ENCODE peak calls at places on chromosomes 1 and 21, in six cellular contexts. V is tibial nerve, T is brain microvascular endothelial cell, D is nephron progenitor cell, A is IMR-90, Z is stomach. X is an unnamed sample.

GRCh38 chr21:44421901-44422840 is 33.1 kb upstream of the LRRC3 start:
- DNase-seq in T (no peak), D (no peak), A (no peak), V (no peak), Z (no peak), X (peak)

GRCh38 chr1:205183676-205184335 is 27.7 kb downstream of the DSTYK start:
- DNase-seq in D (no peak), A (peak), Z (no peak), V (no peak), T (no peak), X (no peak)

GRCh38 chr1:23394664-23395063 is 25.0 kb upstream of the ZNF436 start:
- DNase-seq in V (peak), T (peak), D (no peak), A (peak), Z (peak), X (no peak)

GRCh38 chr1:53949023-53949611 is 3.0 kb downstream of the LRRC42 start:
- DNase-seq in D (peak), T (no peak), A (peak), V (no peak), Z (no peak), X (no peak)

GRCh38 chr1:178267646-178268094 is 173.8 kb downstream of the RASAL2 start:
- DNase-seq in A (peak), D (peak), T (no peak), V (no peak), Z (no peak), X (no peak)

GRCh38 chr1:109011335-109011734 is 30.6 kb downstream of the WDR47 start:
- DNase-seq in A (no peak), D (no peak), T (peak), V (no peak), Z (no peak), X (no peak)

GRCh38 chr1:65792671-65793358 is at the start of gene PDE4B:
- DNase-seq in T (peak), D (peak), A (peak), Z (no peak), V (no peak), X (no peak)

GRCh38 chr1:53543771-53544695 is 84.8 kb downstream of the DMRTB1 start:
- DNase-seq in V (no peak), T (no peak), Z (no peak), D (no peak), A (no peak), X (no peak)

GRCh38 chr1:21267191-21268077 is 22.8 kb downstream of the ECE1 start:
- DNase-seq in T (peak), V (no peak), A (no peak), D (no peak), Z (no peak), X (no peak)

GRCh38 chr1:146032613-146033219 is 11.2 kb upstream of the HJV start:
- DNase-seq in T (peak), A (peak), V (no peak), D (no peak), Z (no peak), X (no peak)

GRCh38 chr1:193543259-193543658 is 356.8 kb upstream of the B3GALT2 start:
- DNase-seq in T (no peak), D (no peak), V (no peak), A (no peak), Z (no peak), X (no peak)

GRCh38 chr1:38858833-38859560 is 575 bp downstream of the RRAGC start:
- DNase-seq in T (peak), V (peak), D (no peak), Z (peak), A (peak), X (peak)

GRCh38 chr1:64686828-64687724 is 57.8 kb upstream of the RAVER2 start:
- DNase-seq in V (no peak), T (peak), Z (peak), D (peak), A (peak), X (no peak)

GRCh38 chr1:29757866-29758763 is 521.8 kb downstream of the PTPRU start:
- DNase-seq in Z (no peak), A (no peak), T (no peak), D (no peak), V (no peak), X (peak)

GRCh38 chr1:183180634-183181056 is 5.4 kb upstream of the LAMC2 start:
- DNase-seq in Z (no peak), A (peak), T (peak), D (no peak), V (no peak), X (no peak)

GRCh38 chr21:42892582-42892930 is 553 bp upstream of the NDUFV3 start:
- DNase-seq in D (no peak), V (no peak), A (no peak), T (no peak), Z (no peak), X (peak)

GRCh38 chr1:186026946-186027345 is 292.8 kb downstream of the HMCN1 start:
- DNase-seq in A (peak), T (peak), Z (no peak), V (no peak), D (no peak), X (no peak)

GRCh38 chr1:215007880-215008279 is 74.7 kb upstream of the KCNK2 start:
- DNase-seq in A (peak), D (no peak), T (no peak), V (no peak), Z (no peak), X (no peak)

GRCh38 chr1:164765993-164766720 is 207.2 kb downstream of the PBX1 start:
- DNase-seq in T (no peak), V (no peak), Z (no peak), D (no peak), A (peak), X (no peak)

GRCh38 chr1:219702551-219703215 is 89.8 kb upstream of the ZC3H11B start:
- DNase-seq in Z (no peak), V (no peak), T (peak), A (peak), D (no peak), X (no peak)

GRCh38 chr1:200282497-200283122 is 127.2 kb downstream of the ZNF281 start:
- DNase-seq in V (no peak), A (no peak), T (no peak), Z (no peak), D (no peak), X (no peak)

GRCh38 chr1:206427296-206427695 is 43.0 kb upstream of the IKBKE start:
- DNase-seq in A (no peak), V (no peak), Z (no peak), D (no peak), T (no peak), X (no peak)

GRCh38 chr21:28447453-28447852 is 545.2 kb downstream of the LTN1 start:
- DNase-seq in T (peak), A (peak), Z (no peak), D (no peak), V (no peak), X (no peak)

GRCh38 chr21:33434770-33435360 is 31.7 kb downstream of the IFNGR2 start:
- DNase-seq in V (no peak), D (no peak), T (peak), Z (no peak), A (peak), X (no peak)

GRCh38 chr1:175887981-175888428 is 144.6 kb upstream of the TNR start:
- DNase-seq in Z (peak), V (peak), A (peak), T (peak), D (peak), X (no peak)

GRCh38 chr1:232905324-232906034 is 44.9 kb upstream of the NTPCR start:
- DNase-seq in T (no peak), D (no peak), A (peak), V (no peak), Z (no peak), X (peak)

GRCh38 chr1:36884801-36885200 is 149.5 kb downstream of the GRIK3 start:
- DNase-seq in D (no peak), A (no peak), Z (no peak), T (no peak), V (no peak), X (peak)

GRCh38 chr21:39763282-39763970 is 18.4 kb downstream of the IGSF5 start:
- DNase-seq in Z (no peak), A (no peak), V (no peak), T (no peak), D (no peak), X (no peak)

GRCh38 chr1:167542109-167543032 is 11.2 kb downstream of the CREG1 start:
- DNase-seq in D (no peak), V (no peak), Z (no peak), A (no peak), T (no peak), X (no peak)

GRCh38 chr21:25859264-25859931 is 124.6 kb downstream of the GABPA start:
- DNase-seq in T (no peak), D (no peak), A (peak), Z (no peak), V (no peak), X (no peak)

GRCh38 chr1:50423670-50424000 is 392 bp upstream of the DMRTA2 start:
- DNase-seq in D (no peak), A (no peak), V (no peak), T (no peak), Z (no peak), X (no peak)

GRCh38 chr1:153532161-153532560 is 3.6 kb downstream of the S100A6 start:
- DNase-seq in V (no peak), A (no peak), D (no peak), Z (no peak), T (no peak), X (no peak)

GRCh38 chr1:15454256-15454655 is 2.3 kb upstream of the CELA2A start:
- DNase-seq in V (no peak), T (peak), D (no peak), Z (peak), A (peak), X (no peak)

GRCh38 chr1:41870076-41870562 is 48.6 kb downstream of the HIVEP3 start:
- DNase-seq in D (no peak), T (peak), Z (no peak), V (no peak), A (peak), X (no peak)

GRCh38 chr1:82160036-82160435 is 359.3 kb downstream of the ADGRL2 start:
- DNase-seq in Z (no peak), A (peak), D (no peak), T (no peak), V (no peak), X (no peak)

GRCh38 chr1:152034654-152035405 is 2.0 kb downstream of the S100A11 start:
- DNase-seq in A (peak), Z (peak), V (no peak), D (peak), T (peak), X (no peak)

GRCh38 chr1:182631954-182632353 is 27.8 kb upstream of the RGS16 start:
- DNase-seq in D (no peak), Z (no peak), V (no peak), T (no peak), A (no peak), X (no peak)

GRCh38 chr1:158328424-158328823 is 2.9 kb downstream of the CD1B start:
- DNase-seq in T (no peak), Z (no peak), V (no peak), A (no peak), D (no peak), X (no peak)

GRCh38 chr1:158330390-158330789 is 941 bp downstream of the CD1B start:
- DNase-seq in Z (no peak), A (no peak), T (no peak), V (no peak), D (no peak), X (no peak)

GRCh38 chr1:158331431-158331830 is at the start of gene CD1B:
- DNase-seq in V (no peak), Z (no peak), A (no peak), T (no peak), D (no peak), X (no peak)

GRCh38 chr1:158329300-158329699 is 2.0 kb downstream of the CD1B start:
- DNase-seq in Z (no peak), D (no peak), V (no peak), T (no peak), A (no peak), X (no peak)

GRCh38 chr1:158329807-158330206 is 1.5 kb downstream of the CD1B start:
- DNase-seq in T (no peak), D (no peak), V (no peak), A (no peak), Z (no peak), X (no peak)
- TF ChIP-seq CTCF in T (no peak), D (no peak), V (no peak), A (no peak), Z (no peak), X (no peak)

DNA sequence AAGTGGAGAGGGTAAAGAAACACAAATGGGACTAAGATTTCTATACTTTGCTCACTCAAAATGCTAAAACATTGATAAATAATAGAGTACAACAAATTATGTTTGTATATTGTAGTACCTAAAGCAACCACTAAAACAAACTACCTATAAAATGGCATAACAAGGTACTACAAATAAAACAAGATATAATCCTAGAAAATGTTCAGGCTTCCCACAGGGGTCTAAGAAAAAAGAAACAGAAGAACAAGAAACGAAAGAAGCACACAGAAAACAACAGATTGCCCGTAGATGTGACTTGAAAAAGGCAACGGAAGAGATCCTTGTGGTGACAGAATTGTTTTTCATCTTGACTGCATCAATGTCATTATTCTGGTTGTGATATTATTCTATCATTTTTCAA is 63.3 kb upstream of the ADGRL4 start:
- DNase-seq in T (no peak), A (no peak), V (no peak), Z (no peak), D (no peak), X (no peak)
- TF ChIP-seq CTCF in T (peak), A (no peak), V (no peak), Z (no peak), D (no peak), X (no peak)

GRCh38 chr1:111351700-111352099 is 61.0 kb downstream of the CHIA start:
- DNase-seq in A (no peak), T (no peak), D (no peak), Z (no peak), V (no peak), X (no peak)

GRCh38 chr1:111346089-111346885 is 55.6 kb downstream of the CHIA start:
- DNase-seq in A (peak), Z (peak), D (peak), V (peak), T (peak), X (peak)
- TF ChIP-seq CTCF in A (no peak), Z (peak), D (no peak), V (no peak), T (peak), X (peak)

GRCh38 chr21:31755027-31755426 is 23.1 kb upstream of the SCAF4 start:
- DNase-seq in D (no peak), A (no peak), Z (no peak), V (no peak), T (no peak), X (no peak)
- TF ChIP-seq CTCF in D (no peak), A (no peak), Z (no peak), V (no peak), T (no peak), X (no peak)

DNA sequence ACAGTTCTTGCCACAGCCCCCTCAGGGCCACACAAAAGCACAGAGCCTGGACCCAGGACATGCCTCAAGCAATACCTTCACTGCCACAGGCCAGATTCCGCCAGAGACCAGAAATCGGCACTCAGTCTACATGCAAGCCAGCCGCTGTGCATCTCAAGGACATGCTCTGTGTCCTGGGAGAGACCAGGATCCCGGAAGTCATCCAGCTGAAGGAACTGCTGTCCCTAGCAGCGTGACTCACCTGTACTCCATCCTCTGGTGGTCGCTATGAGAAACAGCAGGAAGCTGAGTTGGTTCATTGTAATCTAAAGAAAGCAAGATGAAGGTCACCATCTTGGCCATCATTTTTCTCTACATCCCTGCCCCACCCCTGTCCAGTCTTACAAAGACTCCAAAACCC is 401 bp downstream of the ITLN1 start:
- DNase-seq in A (no peak), Z (no peak), D (no peak), V (no peak), T (no peak), X (no peak)
- TF ChIP-seq CTCF in A (no peak), Z (no peak), D (peak), V (no peak), T (peak), X (no peak)

GRCh38 chr1:7808253-7808844 is 24.3 kb downstream of the PER3 start:
- DNase-seq in A (peak), Z (no peak), D (no peak), T (no peak), V (no peak), X (no peak)
- TF ChIP-seq CTCF in A (peak), Z (peak), D (peak), T (peak), V (no peak), X (peak)